ENCODE peak calls at places on chromosomes 3 and 15, in seven cellular contexts. A, O, F, U, H, E and I are unnamed samples. For H3K27me3, the result is how much of the 10 kb centered on the place peaks cover.

GRCh38 chr15:73680545-73680944 is 3.6 kb upstream of the CD276 start:
- DNase-seq in O (no peak), A (no peak), H (no peak), U (no peak), F (no peak), E (no peak), I (no peak)

GRCh38 chr3:21551019-21551418 is 200.0 kb downstream of the ZNF385D start:
- DNase-seq in A (peak), F (no peak), H (peak), E (no peak), O (no peak), U (peak), I (peak)

GRCh38 chr3:64846009-64846408 is 158.2 kb upstream of the ADAMTS9 start:
- DNase-seq in U (no peak), H (no peak), E (no peak), A (no peak), F (no peak), O (no peak), I (no peak)

GRCh38 chr15:50828610-50829206 is 63.2 kb upstream of the SPPL2A start:
- DNase-seq in A (peak), O (peak), H (peak), F (no peak), U (peak), E (peak), I (peak)

GRCh38 chr15:84594617-84595290 is 6.1 kb upstream of the ZSCAN2 start:
- DNase-seq in U (no peak), H (no peak), O (no peak), F (no peak), A (no peak), E (no peak), I (peak)

GRCh38 chr3:143478124-143478693 is 358.6 kb downstream of the CHST2 start:
- DNase-seq in U (peak), H (peak), E (no peak), F (peak), O (no peak), A (no peak), I (peak)

GRCh38 chr15:66923438-66923881 is 141.9 kb upstream of the SMAD3 start:
- DNase-seq in E (no peak), A (no peak), F (peak), H (peak), O (no peak), U (peak), I (peak)

GRCh38 chr3:61822588-61822987 is 261.2 kb downstream of the PTPRG start:
- DNase-seq in O (no peak), U (no peak), H (no peak), A (no peak), F (no peak), E (no peak), I (no peak)

GRCh38 chr3:197335428-197336132 is 37.2 kb upstream of the DLG1 start:
- DNase-seq in E (no peak), H (no peak), A (no peak), U (no peak), F (no peak), O (no peak), I (peak)

GRCh38 chr3:98791341-98792325 is 28.5 kb downstream of the ST3GAL6 start:
- DNase-seq in F (no peak), H (no peak), E (no peak), O (no peak), A (no peak), U (no peak), I (no peak)

GRCh38 chr3:152061296-152061695 is 187.9 kb downstream of the SUCNR1 start:
- DNase-seq in O (no peak), F (no peak), A (no peak), U (no peak), H (no peak), E (no peak), I (no peak)

GRCh38 chr3:97719156-97719821 is 45.3 kb upstream of the ARL6 start:
- DNase-seq in H (peak), F (peak), O (peak), U (peak), A (peak), E (peak), I (peak)

GRCh38 chr15:66760358-66760967 is 58.4 kb downstream of the SMAD6 start:
- DNase-seq in U (no peak), O (no peak), E (no peak), F (no peak), A (no peak), H (no peak), I (no peak)

DNA sequence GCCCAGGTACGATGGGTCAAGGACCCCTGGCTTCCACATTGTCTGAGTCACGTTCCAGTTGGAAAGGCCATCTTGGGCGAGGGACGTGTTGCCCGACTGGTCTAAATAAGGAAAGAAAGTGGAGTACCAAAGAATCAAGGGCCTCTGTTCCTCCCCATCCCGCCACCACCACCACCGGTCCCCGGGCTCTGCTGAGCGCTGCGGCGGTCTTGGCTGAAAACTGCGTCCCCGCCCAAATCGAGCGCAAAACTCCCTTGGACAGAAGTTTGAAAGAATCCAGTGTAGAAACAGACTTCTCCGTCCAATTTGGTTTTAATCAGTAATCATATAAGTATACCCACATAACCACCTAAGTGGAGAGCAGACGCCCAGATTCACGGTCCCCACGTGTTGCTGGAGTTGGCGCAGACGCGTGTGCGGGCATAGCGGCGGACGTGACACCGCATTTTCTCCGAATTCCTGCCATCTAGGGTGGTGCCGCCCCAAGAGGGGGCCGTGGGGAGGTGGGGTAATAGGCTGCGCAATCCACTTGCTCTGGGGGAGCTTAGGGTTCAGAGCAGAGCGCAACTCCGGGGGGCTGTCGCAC is 243.8 kb upstream of the TOPAZ1 start:
- DNase-seq in A (peak), F (no peak), H (peak), O (no peak), U (peak), E (no peak), I (peak)
- H3K27me3 ChIP-seq in A (under half), F (half or more), H (under half), O (half or more), U (half or more), E (half or more), I (half or more)

DNA sequence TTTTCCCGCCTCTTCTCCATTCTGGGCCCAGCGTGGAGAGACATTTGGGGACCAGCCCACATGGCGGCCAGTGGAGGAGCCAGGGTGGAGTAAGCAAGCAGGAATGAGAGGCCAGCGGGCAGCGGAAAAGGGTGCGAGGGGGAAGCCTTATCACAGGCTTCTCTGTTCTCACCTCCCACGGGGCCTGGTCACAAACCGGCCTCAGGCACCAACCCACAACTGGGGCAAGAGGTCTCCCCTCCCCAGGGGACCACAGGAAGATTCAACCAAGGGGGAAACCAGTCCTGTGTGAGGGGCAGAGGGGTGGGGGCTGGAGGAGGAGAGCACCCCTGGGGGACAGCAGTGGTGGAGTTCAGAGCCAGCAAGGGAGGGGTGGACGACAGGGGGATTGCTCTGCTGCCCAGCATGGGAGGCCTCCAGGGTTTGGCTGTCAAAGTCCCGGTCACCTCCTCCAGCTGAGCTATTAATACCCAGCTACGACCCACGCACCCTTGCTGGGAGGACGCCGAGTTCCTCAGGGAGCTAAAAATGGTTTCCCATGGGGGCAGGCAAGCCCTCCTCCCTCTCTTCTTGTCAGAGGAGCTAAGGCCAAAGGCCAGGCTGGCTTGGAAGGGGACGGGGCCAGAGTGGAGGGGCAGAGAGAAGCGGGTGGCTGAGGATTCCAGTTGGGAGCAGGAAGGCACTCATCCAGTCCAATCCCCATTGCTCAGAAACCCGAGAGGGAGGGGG is 23.8 kb upstream of the RPL29 start:
- DNase-seq in H (no peak), E (no peak), F (no peak), U (no peak), A (no peak), O (no peak), I (no peak)
- H3K27ac ChIP-seq in H (no peak), E (no peak), F (no peak), U (no peak), A (no peak), O (no peak), I (no peak)

GRCh38 chr3:187368251-187368733 is at the start of gene RTP4:
- DNase-seq in H (no peak), E (no peak), F (peak), O (no peak), U (no peak), A (peak), I (no peak)
- H3K4me3 ChIP-seq in H (no peak), E (peak), F (peak), O (peak), U (no peak), A (peak), I (no peak)

DNA sequence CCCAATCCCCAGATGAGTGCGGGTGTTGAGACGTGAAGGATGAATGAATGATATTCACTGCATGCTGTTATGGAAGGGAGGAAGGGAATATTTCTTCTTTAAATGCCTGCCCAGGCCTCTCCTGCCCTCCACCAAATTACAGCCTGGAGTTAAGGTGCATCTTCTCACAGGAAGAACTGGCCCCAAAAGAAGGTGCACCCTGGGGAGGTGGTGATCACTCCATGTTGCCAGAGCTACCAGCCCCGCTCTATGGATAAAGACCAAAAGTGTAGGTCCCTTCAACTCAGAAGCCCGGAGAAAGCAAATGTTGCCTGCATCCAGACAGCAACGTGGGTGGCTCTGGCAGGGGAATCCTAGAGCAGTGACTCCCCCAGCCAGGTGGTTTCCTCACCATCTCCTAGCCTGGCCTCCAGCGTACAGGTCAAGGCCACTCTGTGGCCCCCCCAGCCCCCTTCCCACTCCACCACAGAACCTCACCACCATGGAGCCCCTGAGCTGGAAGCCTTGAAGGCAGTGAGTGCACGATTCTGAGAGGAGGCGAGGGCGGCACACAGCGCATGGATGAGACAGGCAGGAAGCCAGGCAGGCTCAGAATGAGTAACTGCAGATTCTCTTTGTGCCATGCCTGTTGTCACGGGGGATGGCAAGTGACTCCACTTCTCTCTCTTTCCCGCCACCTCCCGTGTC is 3.5 kb upstream of the VIPR1 start:
- DNase-seq in H (no peak), F (peak), A (no peak), U (no peak), E (no peak), O (no peak), I (peak)
- H3K27me3 ChIP-seq in H (under half), F (under half), A (under half), U (half or more), E (half or more), O (under half), I (half or more)

DNA sequence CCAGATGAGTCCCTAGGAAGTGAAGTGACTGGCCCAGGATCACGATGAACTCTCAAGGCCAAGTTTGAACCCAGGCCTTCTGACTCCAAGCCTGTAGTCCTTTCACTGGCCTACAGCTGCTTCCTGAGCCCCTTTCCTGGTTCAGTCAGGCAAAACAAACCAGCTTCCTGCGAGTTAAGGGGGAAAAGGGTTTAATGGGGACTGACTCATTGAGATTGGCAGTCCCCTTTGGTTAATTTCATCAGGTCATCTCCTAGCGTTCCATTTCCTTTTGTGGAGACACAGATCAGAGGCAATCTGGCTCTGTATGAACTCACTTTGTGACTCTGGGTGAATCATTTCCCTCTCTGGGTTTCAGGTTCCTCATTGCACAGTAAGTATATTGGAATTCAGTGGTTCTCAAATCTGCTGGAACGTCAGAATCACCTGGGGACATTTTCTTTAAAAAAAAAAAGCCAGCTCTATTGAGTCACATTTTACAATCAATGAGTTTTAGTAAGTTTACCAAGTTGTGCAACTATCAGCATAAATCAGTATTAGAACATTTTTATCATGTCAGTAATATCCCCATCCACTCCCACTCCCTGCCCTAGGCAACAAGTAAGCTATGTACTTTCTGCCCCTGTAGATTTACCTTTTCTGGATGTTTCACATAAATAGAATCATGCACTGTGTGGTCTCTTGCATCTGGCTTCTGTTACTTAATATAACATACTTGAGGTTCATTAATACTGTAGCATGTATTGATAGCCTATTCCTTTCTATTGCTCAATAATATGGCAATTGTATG is 180.2 kb downstream of the THSD4 start:
- DNase-seq in A (peak), H (peak), F (peak), E (peak), O (no peak), U (no peak), I (no peak)
- H3K27ac ChIP-seq in A (peak), H (no peak), F (peak), E (peak), O (peak), U (no peak), I (no peak)